ENCODE peak calls at places on chromosomes 13 and 19, in seven cellular contexts. One of them, this sample, is unnamed.

GRCh38 chr19:38883286-38883685 is 5.2 kb upstream of the RINL start:
- DNase-seq in SK-N-SH: no peak
- DNase-seq in tibial nerve: no peak
- DNase-seq in H1: no peak
- DNase-seq in transverse colon: no peak
- DNase-seq in HepG2: no peak
- DNase-seq in stomach: no peak
- DNase-seq in this sample: no peak

GRCh38 chr19:30648321-30648720 is 276.1 kb downstream of the ZNF536 start:
- DNase-seq in H1: no peak
- DNase-seq in stomach: no peak
- DNase-seq in SK-N-SH: peak; percentile 35
- DNase-seq in HepG2: no peak
- DNase-seq in tibial nerve: no peak
- DNase-seq in transverse colon: no peak
- DNase-seq in this sample: no peak

GRCh38 chr13:110421696-110422395 is 114.8 kb downstream of the COL4A2 start:
- DNase-seq in tibial nerve: no peak
- DNase-seq in H1: no peak
- DNase-seq in transverse colon: no peak
- DNase-seq in stomach: no peak
- DNase-seq in SK-N-SH: no peak
- DNase-seq in HepG2: no peak
- DNase-seq in this sample: no peak

GRCh38 chr19:46766569-46767317 is 20.5 kb upstream of the STRN4 start:
- DNase-seq in HepG2: peak; percentile 53
- DNase-seq in stomach: peak; percentile 58
- DNase-seq in transverse colon: peak; percentile 51
- DNase-seq in H1: peak; percentile 84
- DNase-seq in SK-N-SH: peak; percentile 74
- DNase-seq in tibial nerve: no peak
- DNase-seq in this sample: no peak

GRCh38 chr13:57630661-57631606 is 610 bp upstream of the PCDH17 start:
- DNase-seq in HepG2: no peak
- DNase-seq in stomach: no peak
- DNase-seq in H1: peak; percentile 49
- DNase-seq in transverse colon: no peak
- DNase-seq in SK-N-SH: peak; percentile 51
- DNase-seq in tibial nerve: no peak
- DNase-seq in this sample: no peak

GRCh38 chr13:52879950-52880650 is 31.7 kb upstream of the PCDH8 start:
- DNase-seq in stomach: no peak
- DNase-seq in HepG2: no peak
- DNase-seq in H1: no peak
- DNase-seq in SK-N-SH: no peak
- DNase-seq in tibial nerve: no peak
- DNase-seq in transverse colon: no peak
- DNase-seq in this sample: peak; percentile 15

GRCh38 chr19:29855771-29856510 is 44.1 kb downstream of the CCNE1 start:
- DNase-seq in HepG2: no peak
- DNase-seq in stomach: no peak
- DNase-seq in H1: no peak
- DNase-seq in SK-N-SH: no peak
- DNase-seq in tibial nerve: no peak
- DNase-seq in transverse colon: no peak
- DNase-seq in this sample: no peak

GRCh38 chr13:114097893-114098688 is 34.3 kb downstream of the RASA3 start:
- DNase-seq in HepG2: no peak
- DNase-seq in transverse colon: peak; percentile 7
- DNase-seq in SK-N-SH: peak; percentile 83
- DNase-seq in stomach: no peak
- DNase-seq in H1: no peak
- DNase-seq in tibial nerve: peak; percentile 8
- DNase-seq in this sample: peak; percentile 29

GRCh38 chr19:3479177-3479818 is 1.0 kb downstream of the SMIM24 start:
- DNase-seq in transverse colon: peak; percentile 37
- DNase-seq in SK-N-SH: peak; percentile 78
- DNase-seq in HepG2: no peak
- DNase-seq in stomach: peak; percentile 40
- DNase-seq in H1: peak; percentile 69
- DNase-seq in tibial nerve: no peak
- DNase-seq in this sample: no peak

GRCh38 chr13:58619396-58620113 is 988.0 kb downstream of the PCDH17 start:
- DNase-seq in tibial nerve: no peak
- DNase-seq in HepG2: no peak
- DNase-seq in transverse colon: no peak
- DNase-seq in H1: no peak
- DNase-seq in stomach: no peak
- DNase-seq in SK-N-SH: peak; percentile 60
- DNase-seq in this sample: no peak

GRCh38 chr13:110426745-110427144 is 119.7 kb downstream of the COL4A2 start:
- DNase-seq in stomach: no peak
- DNase-seq in SK-N-SH: no peak
- DNase-seq in HepG2: no peak
- DNase-seq in tibial nerve: no peak
- DNase-seq in H1: no peak
- DNase-seq in transverse colon: no peak
- DNase-seq in this sample: no peak

GRCh38 chr19:47109541-47110375 is 3.8 kb downstream of the ZC3H4 start:
- DNase-seq in H1: no peak
- DNase-seq in HepG2: no peak
- DNase-seq in transverse colon: peak; percentile 56
- DNase-seq in stomach: no peak
- DNase-seq in tibial nerve: no peak
- DNase-seq in SK-N-SH: no peak
- DNase-seq in this sample: no peak

GRCh38 chr13:91719033-91719432 is 320.6 kb downstream of the GPC5 start:
- DNase-seq in stomach: no peak
- DNase-seq in HepG2: no peak
- DNase-seq in tibial nerve: no peak
- DNase-seq in H1: no peak
- DNase-seq in SK-N-SH: no peak
- DNase-seq in transverse colon: no peak
- DNase-seq in this sample: no peak

GRCh38 chr13:21757721-21758120 is 86.8 kb downstream of the FGF9 start:
- DNase-seq in stomach: no peak
- DNase-seq in HepG2: no peak
- DNase-seq in H1: no peak
- DNase-seq in tibial nerve: no peak
- DNase-seq in SK-N-SH: no peak
- DNase-seq in transverse colon: no peak
- DNase-seq in this sample: no peak

GRCh38 chr13:99606322-99607089 is 105.2 kb downstream of the TM9SF2 start:
- DNase-seq in tibial nerve: peak; percentile 79
- DNase-seq in H1: peak; percentile 99
- DNase-seq in HepG2: peak; percentile 89
- DNase-seq in SK-N-SH: peak; percentile 97
- DNase-seq in transverse colon: peak; percentile 93
- DNase-seq in stomach: peak; percentile 92
- DNase-seq in this sample: peak; percentile 93

GRCh38 chr19:15812059-15812722 is 3.3 kb downstream of the OR10H1 start:
- DNase-seq in transverse colon: peak; percentile 38
- DNase-seq in H1: no peak
- DNase-seq in tibial nerve: no peak
- DNase-seq in stomach: peak; percentile 40
- DNase-seq in SK-N-SH: no peak
- DNase-seq in HepG2: no peak
- DNase-seq in this sample: no peak

GRCh38 chr13:73421310-73421912 is 362.6 kb downstream of the KLF5 start:
- DNase-seq in HepG2: no peak
- DNase-seq in H1: no peak
- DNase-seq in transverse colon: peak; percentile 68
- DNase-seq in SK-N-SH: no peak
- DNase-seq in stomach: peak; percentile 88
- DNase-seq in tibial nerve: no peak
- DNase-seq in this sample: no peak

GRCh38 chr13:97224544-97225324 is 2.6 kb downstream of the MBNL2 start:
- DNase-seq in tibial nerve: no peak
- DNase-seq in stomach: peak; percentile 70
- DNase-seq in HepG2: peak; percentile 66
- DNase-seq in SK-N-SH: no peak
- DNase-seq in H1: no peak
- DNase-seq in transverse colon: peak; percentile 70
- DNase-seq in this sample: peak; percentile 65

DNA sequence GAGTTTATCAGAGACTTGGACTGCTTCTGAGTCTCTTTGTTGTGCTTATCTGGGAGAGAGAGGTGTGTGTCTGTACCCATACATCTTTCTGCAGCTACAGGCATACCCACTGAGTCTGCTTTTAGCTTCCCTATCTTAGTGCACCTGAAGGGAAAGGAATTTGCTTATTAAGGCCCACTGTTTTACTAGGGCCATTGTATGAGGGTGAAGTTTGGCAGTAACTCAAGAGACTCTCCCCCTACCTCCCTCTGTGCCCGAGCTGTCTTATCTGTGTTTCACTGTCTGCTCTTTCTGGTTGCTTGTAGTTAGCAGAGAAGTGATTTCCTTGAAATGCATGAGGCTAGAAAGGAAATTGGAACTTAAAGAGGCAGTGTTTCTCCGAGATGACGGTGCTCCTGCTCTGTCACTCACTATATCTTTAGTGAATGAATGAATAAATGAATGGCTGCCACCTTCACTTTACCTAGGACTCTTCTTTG is 678 bp upstream of the CD33 start:
- DNase-seq in transverse colon: no peak
- DNase-seq in SK-N-SH: no peak
- DNase-seq in tibial nerve: no peak
- DNase-seq in H1: no peak
- DNase-seq in HepG2: no peak
- DNase-seq in stomach: no peak
- DNase-seq in this sample: no peak
- TF ChIP-seq EP300 in transverse colon: no peak
- TF ChIP-seq EP300 in SK-N-SH: no peak
- TF ChIP-seq EP300 in tibial nerve: no peak
- TF ChIP-seq EP300 in H1: no peak
- TF ChIP-seq EP300 in HepG2: no peak
- TF ChIP-seq EP300 in stomach: no peak
- TF ChIP-seq EP300 in this sample: no peak

DNA sequence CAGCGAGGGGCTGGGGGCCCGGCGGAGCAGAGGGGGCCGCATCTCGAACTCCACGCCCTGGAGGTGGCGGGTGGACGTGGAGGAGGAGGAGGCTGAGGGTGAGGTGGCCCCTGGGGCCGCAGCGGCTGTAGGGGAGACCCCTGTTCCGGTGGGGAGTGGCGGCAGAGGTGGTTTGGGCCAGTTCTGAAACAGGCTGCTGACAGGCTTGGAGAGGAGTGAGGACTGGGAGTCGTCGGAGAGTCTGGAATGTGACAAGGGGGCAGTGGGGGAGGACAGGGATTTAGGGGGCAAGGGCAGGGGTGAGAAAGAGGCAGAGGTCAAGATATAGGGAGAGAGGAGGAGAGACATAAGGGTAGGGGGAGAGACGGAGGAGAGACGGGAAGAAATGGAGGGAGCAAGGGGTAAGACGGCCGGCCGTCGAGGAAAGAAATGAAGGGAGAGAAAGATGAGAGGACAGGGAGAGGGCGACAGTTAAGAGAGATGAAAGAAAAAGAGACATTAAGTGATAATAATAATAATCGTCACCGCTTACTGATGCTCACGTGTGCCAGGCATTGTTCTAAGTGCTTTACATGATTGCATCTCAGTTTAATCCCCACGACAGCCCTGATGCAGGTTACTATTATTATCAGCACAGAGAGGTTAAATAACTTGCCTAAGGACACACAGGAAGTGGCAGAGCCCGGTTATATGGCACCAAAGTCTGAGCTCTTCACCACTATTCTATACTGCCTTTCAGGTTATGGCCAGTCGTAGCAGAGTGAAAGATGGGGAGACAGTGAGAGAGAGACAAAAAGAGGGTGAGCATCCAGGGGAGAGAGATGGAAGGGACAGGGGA is 13.4 kb downstream of the C19orf81 start:
- DNase-seq in tibial nerve: no peak
- DNase-seq in stomach: no peak
- DNase-seq in SK-N-SH: no peak
- DNase-seq in transverse colon: no peak
- DNase-seq in HepG2: no peak
- DNase-seq in H1: no peak
- DNase-seq in this sample: no peak
- H3K27me3 ChIP-seq in tibial nerve: no peaks in the 10 kb centered on the region
- H3K27me3 ChIP-seq in stomach: peaks cover 66% of the 10 kb centered on the region
- H3K27me3 ChIP-seq in SK-N-SH: no peaks in the 10 kb centered on the region
- H3K27me3 ChIP-seq in transverse colon: peaks cover 82% of the 10 kb centered on the region
- H3K27me3 ChIP-seq in HepG2: peaks cover 7% of the 10 kb centered on the region
- H3K27me3 ChIP-seq in H1: peaks cover 18% of the 10 kb centered on the region
- H3K27me3 ChIP-seq in this sample: no peaks in the 10 kb centered on the region

GRCh38 chr19:5541456-5541855 is 26.3 kb downstream of the TINCR start:
- DNase-seq in H1: no peak
- DNase-seq in transverse colon: no peak
- DNase-seq in SK-N-SH: no peak
- DNase-seq in HepG2: no peak
- DNase-seq in stomach: no peak
- DNase-seq in tibial nerve: no peak
- DNase-seq in this sample: no peak

GRCh38 chr19:5536337-5536894 is 31.3 kb downstream of the TINCR start:
- DNase-seq in HepG2: no peak
- DNase-seq in tibial nerve: no peak
- DNase-seq in stomach: peak; percentile 84
- DNase-seq in H1: peak; percentile 91
- DNase-seq in SK-N-SH: peak; percentile 83
- DNase-seq in transverse colon: no peak
- DNase-seq in this sample: peak; percentile 78

GRCh38 chr19:5540208-5540607 is 27.5 kb downstream of the TINCR start:
- DNase-seq in tibial nerve: no peak
- DNase-seq in HepG2: no peak
- DNase-seq in stomach: no peak
- DNase-seq in SK-N-SH: no peak
- DNase-seq in transverse colon: no peak
- DNase-seq in H1: no peak
- DNase-seq in this sample: no peak

GRCh38 chr19:5537870-5538269 is 29.9 kb downstream of the TINCR start:
- DNase-seq in stomach: no peak
- DNase-seq in transverse colon: no peak
- DNase-seq in H1: no peak
- DNase-seq in SK-N-SH: no peak
- DNase-seq in tibial nerve: no peak
- DNase-seq in HepG2: no peak
- DNase-seq in this sample: no peak

GRCh38 chr19:5539431-5539833 is 28.3 kb downstream of the TINCR start:
- DNase-seq in transverse colon: no peak
- DNase-seq in HepG2: no peak
- DNase-seq in tibial nerve: no peak
- DNase-seq in H1: peak; percentile 60
- DNase-seq in stomach: no peak
- DNase-seq in SK-N-SH: peak; percentile 66
- DNase-seq in this sample: no peak
- TF ChIP-seq EP300 in transverse colon: no peak
- TF ChIP-seq EP300 in HepG2: no peak
- TF ChIP-seq EP300 in tibial nerve: no peak
- TF ChIP-seq EP300 in H1: no peak
- TF ChIP-seq EP300 in stomach: no peak
- TF ChIP-seq EP300 in SK-N-SH: no peak
- TF ChIP-seq EP300 in this sample: no peak

DNA sequence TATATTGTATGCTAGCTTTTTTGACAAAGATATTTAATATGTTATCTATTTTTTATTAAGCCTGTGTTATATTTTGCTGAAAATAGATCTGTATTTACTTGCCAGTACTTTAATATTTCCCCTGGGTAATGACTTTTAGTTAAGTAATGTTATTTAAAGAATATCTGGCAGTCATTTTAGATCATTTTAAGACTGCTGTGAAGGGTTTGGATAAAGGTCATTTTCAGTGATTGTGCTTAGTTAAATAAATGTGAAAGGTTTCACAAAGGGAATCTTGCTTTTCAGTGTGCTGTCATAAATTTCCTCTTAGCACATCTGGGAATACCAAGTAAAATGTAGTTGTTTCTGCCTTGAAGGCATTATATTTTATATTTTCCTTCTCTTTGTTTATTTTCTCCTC is 88.0 kb downstream of the MAB21L1 start:
- DNase-seq in H1: no peak
- DNase-seq in SK-N-SH: no peak
- DNase-seq in HepG2: no peak
- DNase-seq in stomach: no peak
- DNase-seq in tibial nerve: no peak
- DNase-seq in transverse colon: no peak
- DNase-seq in this sample: no peak
- H3K27me3 ChIP-seq in H1: no peaks in the 10 kb centered on the region
- H3K27me3 ChIP-seq in SK-N-SH: no peaks in the 10 kb centered on the region
- H3K27me3 ChIP-seq in HepG2: no peaks in the 10 kb centered on the region
- H3K27me3 ChIP-seq in stomach: no peaks in the 10 kb centered on the region
- H3K27me3 ChIP-seq in tibial nerve: no peaks in the 10 kb centered on the region
- H3K27me3 ChIP-seq in transverse colon: no peaks in the 10 kb centered on the region
- H3K27me3 ChIP-seq in this sample: no peaks in the 10 kb centered on the region